ENCODE peak calls at places on chromosomes 2 and 18, in four cellular contexts. B is kidney epithelial cell, C is NCI-H345, P is lung microvascular endothelial cell. J is an unnamed sample.

GRCh38 chr18:24115628-24116027 is 23.2 kb upstream of the CABYR start:
- DNase-seq in B (no peak), C (no peak), P (no peak), J (no peak)

GRCh38 chr2:237035781-237036352 is 49.8 kb upstream of the COPS8 start:
- DNase-seq in B (no peak), C (no peak), P (peak), J (no peak)

GRCh38 chr2:235394278-235394828 is 99.5 kb upstream of the AGAP1 start:
- DNase-seq in B (peak), C (no peak), P (no peak), J (no peak)

GRCh38 chr2:234795974-234796690 is 155.7 kb upstream of the SH3BP4 start:
- DNase-seq in B (no peak), C (no peak), P (no peak), J (no peak)

GRCh38 chr2:191686658-191687057 is 8.7 kb downstream of the NABP1 start:
- DNase-seq in B (no peak), C (no peak), P (no peak), J (no peak)

GRCh38 chr2:230160112-230160660 is 59.6 kb downstream of the SP110 start:
- DNase-seq in B (no peak), C (peak), P (peak), J (peak)

GRCh38 chr2:218180728-218181127 is 14.0 kb upstream of the CXCR1 start:
- DNase-seq in B (no peak), C (no peak), P (no peak), J (no peak)

GRCh38 chr2:70566464-70566863 is 12.8 kb upstream of the TGFA start:
- DNase-seq in B (no peak), C (no peak), P (no peak), J (no peak)

GRCh38 chr2:109692013-109692738 is 78.0 kb downstream of the SOWAHC start:
- DNase-seq in B (no peak), C (no peak), P (no peak), J (no peak)

GRCh38 chr2:165827219-165827920 is 33.3 kb upstream of the GALNT3 start:
- DNase-seq in B (no peak), C (no peak), P (no peak), J (peak)

GRCh38 chr2:101842471-101842870 is 145.0 kb downstream of the MAP4K4 start:
- DNase-seq in B (no peak), C (no peak), P (peak), J (no peak)

GRCh38 chr2:45857848-45858520 is 206.5 kb downstream of the PRKCE start:
- DNase-seq in B (no peak), C (no peak), P (peak), J (no peak)

GRCh38 chr2:226995625-226996041 is 159.8 kb downstream of the RHBDD1 start:
- DNase-seq in B (peak), C (no peak), P (peak), J (peak)

GRCh38 chr2:191552036-191552435 is 125.9 kb upstream of the NABP1 start:
- DNase-seq in B (no peak), C (peak), P (no peak), J (peak)

GRCh38 chr18:79393181-79393598 is 2.5 kb upstream of the NFATC1 start:
- DNase-seq in B (no peak), C (peak), P (peak), J (peak)

GRCh38 chr18:7666195-7666776 is 99.2 kb downstream of the PTPRM start:
- DNase-seq in B (no peak), C (no peak), P (no peak), J (no peak)

GRCh38 chr2:43127208-43127940 is 99.0 kb downstream of the ZFP36L2 start:
- DNase-seq in B (no peak), C (no peak), P (peak), J (peak)

GRCh38 chr2:100741880-100742814 is 77.8 kb upstream of the NPAS2 start:
- DNase-seq in B (peak), C (no peak), P (peak), J (no peak)

GRCh38 chr18:79556829-79557585 is 122.6 kb upstream of the CTDP1 start:
- DNase-seq in B (no peak), C (no peak), P (no peak), J (no peak)